ENCODE peak calls at places on chromosomes 1 and 21, in four cellular contexts. One of them, this sample, is unnamed.

GRCh38 chr1:196723325-196724185 is 51.1 kb upstream of the CFHR3 start:
- DNase-seq in T-cell: peak
- DNase-seq in IMR-90: peak
- DNase-seq in stimulated activated CD4-positive, alpha-beta T cell treated with anti-CD3 and anti-CD28 coated beads, Interleukin-12 subunit alpha, Interleukin-12 subunit beta, amount 100 ng/mL, for 24 hours: no peak
- DNase-seq in this sample: peak

GRCh38 chr1:197774691-197775281 is 494 bp downstream of the DENND1B start:
- DNase-seq in stimulated activated CD4-positive, alpha-beta T cell treated with anti-CD3 and anti-CD28 coated beads, Interleukin-12 subunit alpha, Interleukin-12 subunit beta, amount 100 ng/mL, for 24 hours: peak
- DNase-seq in T-cell: peak
- DNase-seq in IMR-90: peak
- DNase-seq in this sample: peak

GRCh38 chr1:23196627-23197328 is 20.5 kb downstream of the HTR1D start:
- DNase-seq in T-cell: no peak
- DNase-seq in stimulated activated CD4-positive, alpha-beta T cell treated with anti-CD3 and anti-CD28 coated beads, Interleukin-12 subunit alpha, Interleukin-12 subunit beta, amount 100 ng/mL, for 24 hours: no peak
- DNase-seq in IMR-90: peak
- DNase-seq in this sample: no peak

GRCh38 chr1:209884249-209884648 is 53.8 kb upstream of the SYT14 start:
- DNase-seq in IMR-90: peak
- DNase-seq in T-cell: no peak
- DNase-seq in stimulated activated CD4-positive, alpha-beta T cell treated with anti-CD3 and anti-CD28 coated beads, Interleukin-12 subunit alpha, Interleukin-12 subunit beta, amount 100 ng/mL, for 24 hours: no peak
- DNase-seq in this sample: no peak

GRCh38 chr1:1021010-1021845 is 1.3 kb downstream of the AGRN start:
- DNase-seq in T-cell: no peak
- DNase-seq in stimulated activated CD4-positive, alpha-beta T cell treated with anti-CD3 and anti-CD28 coated beads, Interleukin-12 subunit alpha, Interleukin-12 subunit beta, amount 100 ng/mL, for 24 hours: no peak
- DNase-seq in IMR-90: peak
- DNase-seq in this sample: no peak

GRCh38 chr1:24486296-24487065 is 16.2 kb upstream of the RCAN3 start:
- DNase-seq in T-cell: peak
- DNase-seq in IMR-90: no peak
- DNase-seq in stimulated activated CD4-positive, alpha-beta T cell treated with anti-CD3 and anti-CD28 coated beads, Interleukin-12 subunit alpha, Interleukin-12 subunit beta, amount 100 ng/mL, for 24 hours: no peak
- DNase-seq in this sample: no peak

GRCh38 chr1:34770891-34771508 is 10.0 kb upstream of the GJB3 start:
- DNase-seq in IMR-90: no peak
- DNase-seq in T-cell: no peak
- DNase-seq in stimulated activated CD4-positive, alpha-beta T cell treated with anti-CD3 and anti-CD28 coated beads, Interleukin-12 subunit alpha, Interleukin-12 subunit beta, amount 100 ng/mL, for 24 hours: no peak
- DNase-seq in this sample: no peak

GRCh38 chr1:45815667-45816458 is 12.5 kb downstream of the MAST2 start:
- DNase-seq in IMR-90: peak
- DNase-seq in stimulated activated CD4-positive, alpha-beta T cell treated with anti-CD3 and anti-CD28 coated beads, Interleukin-12 subunit alpha, Interleukin-12 subunit beta, amount 100 ng/mL, for 24 hours: no peak
- DNase-seq in T-cell: no peak
- DNase-seq in this sample: no peak

GRCh38 chr21:34796518-34797201 is 127.9 kb downstream of the CLIC6 start:
- DNase-seq in IMR-90: no peak
- DNase-seq in stimulated activated CD4-positive, alpha-beta T cell treated with anti-CD3 and anti-CD28 coated beads, Interleukin-12 subunit alpha, Interleukin-12 subunit beta, amount 100 ng/mL, for 24 hours: no peak
- DNase-seq in T-cell: no peak
- DNase-seq in this sample: no peak

GRCh38 chr1:88985033-88985432 is 7.4 kb downstream of the KYAT3 start:
- DNase-seq in IMR-90: peak
- DNase-seq in stimulated activated CD4-positive, alpha-beta T cell treated with anti-CD3 and anti-CD28 coated beads, Interleukin-12 subunit alpha, Interleukin-12 subunit beta, amount 100 ng/mL, for 24 hours: no peak
- DNase-seq in T-cell: no peak
- DNase-seq in this sample: no peak

GRCh38 chr1:25204797-25205441 is 27.4 kb downstream of the SYF2 start:
- DNase-seq in stimulated activated CD4-positive, alpha-beta T cell treated with anti-CD3 and anti-CD28 coated beads, Interleukin-12 subunit alpha, Interleukin-12 subunit beta, amount 100 ng/mL, for 24 hours: no peak
- DNase-seq in IMR-90: peak
- DNase-seq in T-cell: no peak
- DNase-seq in this sample: no peak

GRCh38 chr1:231460614-231461013 is 38.5 kb upstream of the EGLN1 start:
- DNase-seq in stimulated activated CD4-positive, alpha-beta T cell treated with anti-CD3 and anti-CD28 coated beads, Interleukin-12 subunit alpha, Interleukin-12 subunit beta, amount 100 ng/mL, for 24 hours: peak
- DNase-seq in T-cell: peak
- DNase-seq in IMR-90: no peak
- DNase-seq in this sample: no peak

GRCh38 chr1:6497215-6497866 is 5.9 kb upstream of the PLEKHG5 start:
- DNase-seq in IMR-90: no peak
- DNase-seq in stimulated activated CD4-positive, alpha-beta T cell treated with anti-CD3 and anti-CD28 coated beads, Interleukin-12 subunit alpha, Interleukin-12 subunit beta, amount 100 ng/mL, for 24 hours: peak
- DNase-seq in T-cell: peak
- DNase-seq in this sample: peak

GRCh38 chr1:46718340-46718726 is 581 bp downstream of the EFCAB14 start:
- DNase-seq in IMR-90: no peak
- DNase-seq in T-cell: no peak
- DNase-seq in stimulated activated CD4-positive, alpha-beta T cell treated with anti-CD3 and anti-CD28 coated beads, Interleukin-12 subunit alpha, Interleukin-12 subunit beta, amount 100 ng/mL, for 24 hours: no peak
- DNase-seq in this sample: no peak

GRCh38 chr1:240029418-240029817 is 62.3 kb upstream of the FMN2 start:
- DNase-seq in stimulated activated CD4-positive, alpha-beta T cell treated with anti-CD3 and anti-CD28 coated beads, Interleukin-12 subunit alpha, Interleukin-12 subunit beta, amount 100 ng/mL, for 24 hours: no peak
- DNase-seq in T-cell: no peak
- DNase-seq in IMR-90: peak
- DNase-seq in this sample: no peak

GRCh38 chr1:160167580-160167979 is 16.2 kb downstream of the ATP1A4 start:
- DNase-seq in stimulated activated CD4-positive, alpha-beta T cell treated with anti-CD3 and anti-CD28 coated beads, Interleukin-12 subunit alpha, Interleukin-12 subunit beta, amount 100 ng/mL, for 24 hours: no peak
- DNase-seq in IMR-90: peak
- DNase-seq in T-cell: no peak
- DNase-seq in this sample: no peak

GRCh38 chr1:53614231-53615021 is 124.5 kb downstream of the GLIS1 start:
- DNase-seq in stimulated activated CD4-positive, alpha-beta T cell treated with anti-CD3 and anti-CD28 coated beads, Interleukin-12 subunit alpha, Interleukin-12 subunit beta, amount 100 ng/mL, for 24 hours: no peak
- DNase-seq in T-cell: no peak
- DNase-seq in IMR-90: no peak
- DNase-seq in this sample: peak

GRCh38 chr1:192544983-192545393 is 30.6 kb upstream of the RGS1 start:
- DNase-seq in IMR-90: peak
- DNase-seq in T-cell: no peak
- DNase-seq in stimulated activated CD4-positive, alpha-beta T cell treated with anti-CD3 and anti-CD28 coated beads, Interleukin-12 subunit alpha, Interleukin-12 subunit beta, amount 100 ng/mL, for 24 hours: no peak
- DNase-seq in this sample: no peak

GRCh38 chr21:41927727-41928409 is 25.9 kb downstream of the C2CD2 start:
- DNase-seq in T-cell: peak
- DNase-seq in IMR-90: no peak
- DNase-seq in stimulated activated CD4-positive, alpha-beta T cell treated with anti-CD3 and anti-CD28 coated beads, Interleukin-12 subunit alpha, Interleukin-12 subunit beta, amount 100 ng/mL, for 24 hours: no peak
- DNase-seq in this sample: no peak

GRCh38 chr1:167056529-167057296 is 33.5 kb downstream of the GPA33 start:
- DNase-seq in IMR-90: no peak
- DNase-seq in T-cell: no peak
- DNase-seq in stimulated activated CD4-positive, alpha-beta T cell treated with anti-CD3 and anti-CD28 coated beads, Interleukin-12 subunit alpha, Interleukin-12 subunit beta, amount 100 ng/mL, for 24 hours: no peak
- DNase-seq in this sample: peak

GRCh38 chr1:50570064-50570463 is 146.8 kb upstream of the DMRTA2 start:
- DNase-seq in IMR-90: peak
- DNase-seq in stimulated activated CD4-positive, alpha-beta T cell treated with anti-CD3 and anti-CD28 coated beads, Interleukin-12 subunit alpha, Interleukin-12 subunit beta, amount 100 ng/mL, for 24 hours: no peak
- DNase-seq in T-cell: no peak
- DNase-seq in this sample: no peak

GRCh38 chr1:183093821-183094287 is 70.6 kb downstream of the LAMC1 start:
- DNase-seq in stimulated activated CD4-positive, alpha-beta T cell treated with anti-CD3 and anti-CD28 coated beads, Interleukin-12 subunit alpha, Interleukin-12 subunit beta, amount 100 ng/mL, for 24 hours: no peak
- DNase-seq in IMR-90: peak
- DNase-seq in T-cell: no peak
- DNase-seq in this sample: peak

GRCh38 chr21:26782349-26782748 is 62.9 kb downstream of the ADAMTS1 start:
- DNase-seq in stimulated activated CD4-positive, alpha-beta T cell treated with anti-CD3 and anti-CD28 coated beads, Interleukin-12 subunit alpha, Interleukin-12 subunit beta, amount 100 ng/mL, for 24 hours: no peak
- DNase-seq in T-cell: no peak
- DNase-seq in IMR-90: no peak
- DNase-seq in this sample: no peak

GRCh38 chr1:215018555-215018954 is 64.0 kb upstream of the KCNK2 start:
- DNase-seq in T-cell: no peak
- DNase-seq in stimulated activated CD4-positive, alpha-beta T cell treated with anti-CD3 and anti-CD28 coated beads, Interleukin-12 subunit alpha, Interleukin-12 subunit beta, amount 100 ng/mL, for 24 hours: no peak
- DNase-seq in IMR-90: peak
- DNase-seq in this sample: no peak